ENCODE peak calls at places on chromosomes 6 and 20, in six cellular contexts. H is T-helper 1 cell; P is ureter; L is effector memory CD4-positive, alpha-beta T cell; Q is activated T-cell treated with anti-CD3 and anti-CD28 coated beads for 4 hours; U is activated CD8-positive, alpha-beta memory T cell treated with anti-CD3 and anti-CD28 coated beads, Interleukin-2, amount 50 U/mL, for 48 hours. M is an unnamed sample.

GRCh38 chr6:154914288-154914687 is 80.8 kb upstream of the TIAM2 start:
- DNase-seq in P (no peak), Q (no peak), U (no peak), H (no peak), L (no peak), M (no peak)

GRCh38 chr6:151068761-151069312 is 170.9 kb upstream of the AKAP12 start:
- DNase-seq in L (no peak), U (no peak), Q (no peak), H (no peak), P (peak; percentile 13), M (no peak)

GRCh38 chr6:42971746-42972327 is 7.1 kb downstream of the PEX6 start:
- DNase-seq in H (no peak), U (no peak), L (no peak), Q (no peak), P (no peak), M (no peak)

GRCh38 chr6:144471986-144472385 is 186.9 kb downstream of the UTRN start:
- DNase-seq in H (no peak), P (no peak), Q (no peak), L (no peak), U (no peak), M (no peak)

GRCh38 chr20:31605902-31606677 is 1.0 kb downstream of the ID1 start:
- DNase-seq in L (no peak), U (peak; percentile 61), P (no peak), H (peak; percentile 0), Q (no peak), M (no peak)

GRCh38 chr20:38692436-38693411 is 31.6 kb upstream of the SLC32A1 start:
- DNase-seq in H (peak; percentile 50), L (no peak), P (no peak), Q (peak; percentile 23), U (peak; percentile 73), M (peak; percentile 47)

GRCh38 chr20:33012327-33013189 is 5.1 kb downstream of the BPIFB2 start:
- DNase-seq in L (no peak), Q (no peak), H (no peak), U (no peak), P (no peak), M (no peak)

GRCh38 chr6:80165143-80165542 is 58.7 kb downstream of the BCKDHB start:
- DNase-seq in L (no peak), H (no peak), Q (no peak), U (no peak), P (no peak), M (no peak)

GRCh38 chr20:62396367-62397239 is 9.7 kb downstream of the RPS21 start:
- DNase-seq in Q (no peak), L (no peak), U (no peak), P (no peak), H (no peak), M (no peak)

GRCh38 chr6:116633685-116634084 is 17.4 kb downstream of the RSPH4A start:
- DNase-seq in Q (no peak), P (no peak), L (no peak), U (no peak), H (no peak), M (no peak)